ENCODE peak calls at places on chromosomes 1 and 21, in seven cellular contexts. A is mammary epithelial cell; O is effector CD8-positive, alpha-beta T cell; G is activated T-helper 9 cell treated with anti-CD3 and anti-CD28 coated beads, Interleukin-2, amount 50 U/mL, for 16 hours; P is adipocyte; X is AG04450; I is OCI-M1. Z is an unnamed sample.

GRCh38 chr1:212158912-212159796 is 123.6 kb downstream of the DTL start:
- DNase-seq in G (no peak), P (no peak), I (no peak), A (no peak), O (no peak), X (no peak), Z (no peak)

GRCh38 chr1:36497207-36497606 is 14.5 kb upstream of the CSF3R start:
- DNase-seq in A (no peak), G (no peak), P (peak), O (no peak), X (no peak), I (no peak), Z (no peak)

GRCh38 chr1:198088360-198089071 is 68.3 kb upstream of the NEK7 start:
- DNase-seq in A (peak), X (no peak), I (peak), O (no peak), P (peak), G (no peak), Z (no peak)

GRCh38 chr21:42770717-42771502 is 108.4 kb downstream of the WDR4 start:
- DNase-seq in I (no peak), P (no peak), A (no peak), O (no peak), G (no peak), X (no peak), Z (no peak)

GRCh38 chr1:10889628-10890353 is 93.3 kb upstream of the CASZ1 start:
- DNase-seq in X (no peak), P (no peak), A (no peak), O (no peak), G (no peak), I (no peak), Z (no peak)

GRCh38 chr1:39115271-39116110 is 89.0 kb upstream of the MACF1 start:
- DNase-seq in A (peak), G (no peak), P (peak), X (no peak), I (peak), O (no peak), Z (no peak)

GRCh38 chr1:45669379-45669778 is 17.0 kb downstream of the GPBP1L1 start:
- DNase-seq in P (peak), O (no peak), A (no peak), X (no peak), I (no peak), G (no peak), Z (no peak)

GRCh38 chr1:110637475-110637874 is 31.3 kb upstream of the KCNA2 start:
- DNase-seq in X (no peak), I (no peak), A (no peak), G (no peak), O (no peak), P (no peak), Z (no peak)

GRCh38 chr1:208003241-208003640 is 92.3 kb upstream of the CD34 start:
- DNase-seq in G (no peak), A (no peak), O (no peak), X (no peak), P (no peak), I (no peak), Z (no peak)

GRCh38 chr1:56904706-56905105 is 50.1 kb downstream of the C8A start:
- DNase-seq in I (no peak), G (no peak), A (no peak), P (no peak), O (no peak), X (no peak), Z (no peak)

GRCh38 chr1:162215902-162216301 is 146.4 kb downstream of the NOS1AP start:
- DNase-seq in G (no peak), O (no peak), X (no peak), A (no peak), I (no peak), P (no peak), Z (no peak)

GRCh38 chr1:4778056-4778455 is 123.6 kb downstream of the AJAP1 start:
- DNase-seq in O (no peak), I (peak), X (no peak), G (no peak), A (no peak), P (no peak), Z (no peak)

GRCh38 chr1:38859561-38860463 is at the start of gene RRAGC:
- DNase-seq in G (peak), P (peak), O (peak), A (peak), X (peak), I (peak), Z (peak)

GRCh38 chr1:34843392-34844251 is 15.9 kb downstream of the SMIM12 start:
- DNase-seq in I (peak), O (no peak), P (no peak), X (no peak), A (no peak), G (no peak), Z (no peak)

GRCh38 chr1:77802026-77802425 is 22.6 kb downstream of the MIGA1 start:
- DNase-seq in I (no peak), O (no peak), X (no peak), G (no peak), A (no peak), P (no peak), Z (no peak)

GRCh38 chr1:205449254-205449749 is 6.5 kb downstream of the BLACAT1 start:
- DNase-seq in O (no peak), G (no peak), A (no peak), I (no peak), X (no peak), P (no peak), Z (no peak)

GRCh38 chr1:33515607-33516006 is 43.2 kb downstream of the ZSCAN20 start:
- DNase-seq in G (no peak), X (no peak), O (no peak), A (no peak), I (no peak), P (no peak), Z (no peak)

GRCh38 chr21:25809013-25809412 is 74.2 kb downstream of the GABPA start:
- DNase-seq in O (no peak), A (peak), X (no peak), G (no peak), I (no peak), P (peak), Z (no peak)